ENCODE peak calls at places on chromosomes 6 and 20, in seven cellular contexts. G is AG20443; M is psoas muscle; V is anterior cingulate cortex; C is SHP77; Z is naive thymus-derived CD4-positive, alpha-beta T cell; S is putamen. F is an unnamed sample.

GRCh38 chr6:35230950-35231349 is 17.2 kb downstream of the SCUBE3 start:
- DNase-seq in V (no peak), M (no peak), Z (no peak), C (no peak), G (no peak), S (peak; percentile 13), F (no peak)

GRCh38 chr6:97703661-97704060 is 420.6 kb upstream of the MMS22L start:
- DNase-seq in M (no peak), C (no peak), V (no peak), S (no peak), Z (no peak), G (no peak), F (no peak)

GRCh38 chr20:61780066-61780465 is 285.6 kb downstream of the TAF4 start:
- DNase-seq in Z (no peak), V (no peak), M (no peak), C (no peak), G (no peak), S (no peak), F (no peak)

GRCh38 chr6:79186564-79186963 is 47.9 kb downstream of the HMGN3 start:
- DNase-seq in G (no peak), S (no peak), C (no peak), M (no peak), V (no peak), Z (no peak), F (no peak)

GRCh38 chr20:22245139-22245538 is 339.2 kb downstream of the FOXA2 start:
- DNase-seq in Z (no peak), S (no peak), G (no peak), V (no peak), M (no peak), C (peak; percentile 12), F (no peak)

GRCh38 chr6:166597711-166598440 is 11.4 kb upstream of the RAMACL start:
- DNase-seq in S (peak; percentile 42), V (no peak), M (no peak), Z (no peak), C (no peak), G (no peak), F (no peak)

GRCh38 chr6:34017106-34017805 is 128.6 kb downstream of the GRM4 start:
- DNase-seq in C (no peak), Z (no peak), V (no peak), S (no peak), M (no peak), G (no peak), F (no peak)

GRCh38 chr20:54629632-54630031 is 154.2 kb downstream of the DOK5 start:
- DNase-seq in Z (no peak), V (no peak), S (no peak), M (no peak), G (no peak), C (no peak), F (no peak)

GRCh38 chr6:129893513-129894098 is 32.5 kb upstream of the TMEM244 start:
- DNase-seq in Z (peak; percentile 9), V (no peak), G (no peak), C (no peak), S (no peak), M (no peak), F (no peak)

GRCh38 chr20:25273046-25273445 is 25.2 kb downstream of the PYGB start:
- DNase-seq in Z (no peak), S (peak; percentile 52), M (peak; percentile 48), V (no peak), G (no peak), C (no peak), F (no peak)

GRCh38 chr6:7535498-7535897 is 6.0 kb upstream of the DSP start:
- DNase-seq in V (no peak), S (no peak), G (peak; percentile 43), M (no peak), Z (no peak), C (no peak), F (no peak)

GRCh38 chr6:37866590-37867507 is 47.3 kb downstream of the ZFAND3 start:
- DNase-seq in Z (no peak), S (no peak), G (no peak), V (no peak), M (no peak), C (no peak), F (no peak)

GRCh38 chr6:47307362-47308222 is 2.1 kb downstream of the TNFRSF21 start:
- DNase-seq in Z (no peak), V (no peak), G (no peak), C (no peak), S (no peak), M (no peak), F (no peak)

GRCh38 chr20:41716911-41717310 is 98.7 kb upstream of the CHD6 start:
- DNase-seq in C (no peak), G (no peak), V (no peak), M (no peak), S (no peak), Z (no peak), F (no peak)

GRCh38 chr6:11296449-11297375 is 64.2 kb upstream of the NEDD9 start:
- DNase-seq in M (no peak), V (no peak), G (no peak), C (no peak), S (no peak), Z (no peak), F (no peak)

GRCh38 chr20:3420211-3420707 is 12.8 kb upstream of the DNAAF9 start:
- DNase-seq in S (peak; percentile 16), V (no peak), G (peak; percentile 32), Z (no peak), M (peak; percentile 63), C (peak; percentile 14), F (no peak)

GRCh38 chr6:168210239-168211107 is 109.1 kb downstream of the DACT2 start:
- DNase-seq in C (no peak), S (no peak), Z (no peak), M (no peak), G (no peak), V (no peak), F (no peak)

GRCh38 chr6:151675746-151676459 is 131.6 kb upstream of the ESR1 start:
- DNase-seq in Z (peak; percentile 50), S (no peak), G (peak; percentile 53), C (peak; percentile 30), M (no peak), V (no peak), F (no peak)

GRCh38 chr6:68226460-68226859 is 408.6 kb upstream of the ADGRB3 start:
- DNase-seq in Z (peak; percentile 0), G (no peak), C (no peak), S (peak; percentile 0), V (no peak), M (no peak), F (no peak)

GRCh38 chr6:15280023-15280422 is 34.2 kb downstream of the JARID2 start:
- DNase-seq in S (no peak), Z (no peak), M (no peak), V (no peak), G (peak; percentile 58), C (no peak), F (no peak)

GRCh38 chr6:148329568-148330299 is 12.9 kb upstream of the SASH1 start:
- DNase-seq in V (no peak), S (no peak), Z (no peak), G (peak; percentile 62), M (no peak), C (no peak), F (no peak)

GRCh38 chr6:154459513-154459912 is 51.0 kb downstream of the CNKSR3 start:
- DNase-seq in V (no peak), S (no peak), M (no peak), C (no peak), G (no peak), Z (no peak), F (no peak)

GRCh38 chr20:25707695-25708094 is 11.0 kb upstream of the ZNF337 start:
- DNase-seq in C (no peak), S (no peak), Z (no peak), G (no peak), M (no peak), V (no peak), F (no peak)

GRCh38 chr6:28737750-28738395 is 185.9 kb downstream of the TRIM27 start:
- DNase-seq in G (no peak), S (no peak), V (no peak), Z (no peak), M (no peak), C (no peak), F (no peak)

GRCh38 chr6:167826230-167827061 is at the start of gene AFDN:
- DNase-seq in S (peak; percentile 76), C (no peak), V (no peak), G (peak; percentile 93), Z (peak; percentile 58), M (peak; percentile 89), F (no peak)

GRCh38 chr6:31171931-31172882 is 1.7 kb upstream of the POU5F1 start:
- DNase-seq in V (no peak), M (no peak), G (no peak), S (no peak), C (no peak), Z (no peak), F (no peak)